ENCODE peak calls at places on chromosomes 5 and 9, in nine cellular contexts. One of them, this sample, is unnamed.

GRCh38 chr5:133985540-133986180 is 17.2 kb upstream of the C5orf15 start:
- DNase-seq in skeletal muscle cell: no peak
- DNase-seq in aorta: no peak
- DNase-seq in MG63: no peak
- DNase-seq in suprapubic skin: no peak
- DNase-seq in naive thymus-derived CD4-positive, alpha-beta T cell: no peak
- DNase-seq in GM12865: no peak
- DNase-seq in Panc1: no peak
- DNase-seq in endodermal cell: no peak
- DNase-seq in this sample: no peak

GRCh38 chr9:68694125-68694524 is 10.9 kb upstream of the PIP5K1B start:
- DNase-seq in skeletal muscle cell: no peak
- DNase-seq in aorta: no peak
- DNase-seq in MG63: no peak
- DNase-seq in suprapubic skin: no peak
- DNase-seq in naive thymus-derived CD4-positive, alpha-beta T cell: no peak
- DNase-seq in GM12865: no peak
- DNase-seq in Panc1: no peak
- DNase-seq in endodermal cell: peak
- DNase-seq in this sample: no peak

GRCh38 chr9:88387035-88387732 is 1.1 kb upstream of the SPIN1 start:
- DNase-seq in skeletal muscle cell: no peak
- DNase-seq in aorta: no peak
- DNase-seq in MG63: peak
- DNase-seq in suprapubic skin: no peak
- DNase-seq in naive thymus-derived CD4-positive, alpha-beta T cell: peak
- DNase-seq in GM12865: no peak
- DNase-seq in Panc1: no peak
- DNase-seq in endodermal cell: no peak
- DNase-seq in this sample: peak

GRCh38 chr9:3912817-3913216 is 387.0 kb upstream of the RFX3 start:
- DNase-seq in skeletal muscle cell: no peak
- DNase-seq in aorta: no peak
- DNase-seq in MG63: no peak
- DNase-seq in suprapubic skin: no peak
- DNase-seq in naive thymus-derived CD4-positive, alpha-beta T cell: no peak
- DNase-seq in GM12865: no peak
- DNase-seq in Panc1: no peak
- DNase-seq in endodermal cell: no peak
- DNase-seq in this sample: no peak

GRCh38 chr5:4674176-4674575 is 466.0 kb upstream of the ADAMTS16 start:
- DNase-seq in skeletal muscle cell: no peak
- DNase-seq in aorta: no peak
- DNase-seq in MG63: no peak
- DNase-seq in suprapubic skin: no peak
- DNase-seq in naive thymus-derived CD4-positive, alpha-beta T cell: no peak
- DNase-seq in GM12865: no peak
- DNase-seq in Panc1: no peak
- DNase-seq in endodermal cell: no peak
- DNase-seq in this sample: no peak

GRCh38 chr5:128477946-128478345 is 60.1 kb downstream of the FBN2 start:
- DNase-seq in skeletal muscle cell: no peak
- DNase-seq in aorta: no peak
- DNase-seq in MG63: no peak
- DNase-seq in suprapubic skin: no peak
- DNase-seq in naive thymus-derived CD4-positive, alpha-beta T cell: no peak
- DNase-seq in GM12865: no peak
- DNase-seq in Panc1: no peak
- DNase-seq in endodermal cell: no peak
- DNase-seq in this sample: no peak

GRCh38 chr5:175729829-175730277 is 72.0 kb downstream of the HRH2 start:
- DNase-seq in skeletal muscle cell: peak
- DNase-seq in aorta: peak
- DNase-seq in MG63: peak
- DNase-seq in suprapubic skin: peak
- DNase-seq in naive thymus-derived CD4-positive, alpha-beta T cell: peak
- DNase-seq in GM12865: peak
- DNase-seq in Panc1: peak
- DNase-seq in endodermal cell: peak
- DNase-seq in this sample: peak

GRCh38 chr5:150567031-150567680 is 59.2 kb downstream of the NDST1 start:
- DNase-seq in skeletal muscle cell: peak
- DNase-seq in aorta: peak
- DNase-seq in MG63: no peak
- DNase-seq in suprapubic skin: no peak
- DNase-seq in naive thymus-derived CD4-positive, alpha-beta T cell: no peak
- DNase-seq in GM12865: no peak
- DNase-seq in Panc1: no peak
- DNase-seq in endodermal cell: no peak
- DNase-seq in this sample: peak

GRCh38 chr5:35233601-35234000 is 3.3 kb upstream of the PRLR start:
- DNase-seq in skeletal muscle cell: no peak
- DNase-seq in aorta: no peak
- DNase-seq in MG63: no peak
- DNase-seq in suprapubic skin: no peak
- DNase-seq in naive thymus-derived CD4-positive, alpha-beta T cell: no peak
- DNase-seq in GM12865: no peak
- DNase-seq in Panc1: no peak
- DNase-seq in endodermal cell: no peak
- DNase-seq in this sample: no peak

GRCh38 chr9:99269429-99269828 is 47.3 kb downstream of the SEC61B start:
- DNase-seq in skeletal muscle cell: peak
- DNase-seq in aorta: no peak
- DNase-seq in MG63: peak
- DNase-seq in suprapubic skin: no peak
- DNase-seq in naive thymus-derived CD4-positive, alpha-beta T cell: no peak
- DNase-seq in GM12865: no peak
- DNase-seq in Panc1: no peak
- DNase-seq in endodermal cell: no peak
- DNase-seq in this sample: peak

GRCh38 chr9:135414293-135414692 is 65.3 kb upstream of the PPP1R26 start:
- DNase-seq in skeletal muscle cell: no peak
- DNase-seq in aorta: no peak
- DNase-seq in MG63: no peak
- DNase-seq in suprapubic skin: peak
- DNase-seq in naive thymus-derived CD4-positive, alpha-beta T cell: no peak
- DNase-seq in GM12865: no peak
- DNase-seq in Panc1: no peak
- DNase-seq in endodermal cell: no peak
- DNase-seq in this sample: no peak

GRCh38 chr5:138831703-138832102 is 43.4 kb downstream of the LRRTM2 start:
- DNase-seq in skeletal muscle cell: no peak
- DNase-seq in aorta: no peak
- DNase-seq in MG63: no peak
- DNase-seq in suprapubic skin: no peak
- DNase-seq in naive thymus-derived CD4-positive, alpha-beta T cell: no peak
- DNase-seq in GM12865: no peak
- DNase-seq in Panc1: no peak
- DNase-seq in endodermal cell: no peak
- DNase-seq in this sample: no peak

GRCh38 chr5:6490246-6490645 is 41.6 kb downstream of the UBE2QL1 start:
- DNase-seq in skeletal muscle cell: no peak
- DNase-seq in aorta: no peak
- DNase-seq in MG63: no peak
- DNase-seq in suprapubic skin: no peak
- DNase-seq in naive thymus-derived CD4-positive, alpha-beta T cell: no peak
- DNase-seq in GM12865: no peak
- DNase-seq in Panc1: no peak
- DNase-seq in endodermal cell: no peak
- DNase-seq in this sample: no peak

GRCh38 chr5:6488021-6488420 is 39.4 kb downstream of the UBE2QL1 start:
- DNase-seq in skeletal muscle cell: no peak
- DNase-seq in aorta: no peak
- DNase-seq in MG63: no peak
- DNase-seq in suprapubic skin: no peak
- DNase-seq in naive thymus-derived CD4-positive, alpha-beta T cell: no peak
- DNase-seq in GM12865: peak
- DNase-seq in Panc1: no peak
- DNase-seq in endodermal cell: no peak
- DNase-seq in this sample: no peak

GRCh38 chr5:6490693-6491092 is 42.0 kb downstream of the UBE2QL1 start:
- DNase-seq in skeletal muscle cell: no peak
- DNase-seq in aorta: no peak
- DNase-seq in MG63: no peak
- DNase-seq in suprapubic skin: no peak
- DNase-seq in naive thymus-derived CD4-positive, alpha-beta T cell: no peak
- DNase-seq in GM12865: no peak
- DNase-seq in Panc1: no peak
- DNase-seq in endodermal cell: no peak
- DNase-seq in this sample: no peak

GRCh38 chr5:6491548-6492290 is 43.1 kb downstream of the UBE2QL1 start:
- DNase-seq in skeletal muscle cell: no peak
- DNase-seq in aorta: no peak
- DNase-seq in MG63: no peak
- DNase-seq in suprapubic skin: no peak
- DNase-seq in naive thymus-derived CD4-positive, alpha-beta T cell: no peak
- DNase-seq in GM12865: no peak
- DNase-seq in Panc1: no peak
- DNase-seq in endodermal cell: no peak
- DNase-seq in this sample: no peak

DNA sequence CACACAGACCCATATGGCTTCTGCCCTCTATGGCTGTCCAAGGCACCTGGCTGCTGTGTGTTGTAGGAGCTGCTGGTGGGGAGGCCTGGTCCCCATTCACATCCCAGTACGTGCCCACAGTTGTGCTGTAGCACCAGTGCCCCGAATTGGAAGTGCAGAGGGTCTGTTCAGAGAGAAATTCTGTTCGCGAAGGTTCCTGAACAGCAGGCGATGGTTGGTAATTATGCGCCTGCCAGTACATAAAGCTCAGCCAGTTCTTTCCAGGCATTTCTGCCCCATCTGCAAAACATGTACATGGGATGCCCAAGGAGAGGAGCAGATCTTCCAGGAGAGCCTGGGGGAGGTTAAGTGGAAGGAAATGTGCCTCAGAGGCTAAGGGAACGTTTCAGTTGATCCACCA is 41.1 kb downstream of the UBE2QL1 start:
- DNase-seq in skeletal muscle cell: no peak
- DNase-seq in aorta: no peak
- DNase-seq in MG63: no peak
- DNase-seq in suprapubic skin: no peak
- DNase-seq in naive thymus-derived CD4-positive, alpha-beta T cell: no peak
- DNase-seq in GM12865: no peak
- DNase-seq in Panc1: no peak
- DNase-seq in endodermal cell: no peak
- DNase-seq in this sample: no peak
- H3K4me3 ChIP-seq in skeletal muscle cell: no peak
- H3K4me3 ChIP-seq in aorta: no peak
- H3K4me3 ChIP-seq in MG63: no peak
- H3K4me3 ChIP-seq in suprapubic skin: no peak
- H3K4me3 ChIP-seq in naive thymus-derived CD4-positive, alpha-beta T cell: no peak
- H3K4me3 ChIP-seq in GM12865: no peak
- H3K4me3 ChIP-seq in Panc1: no peak
- H3K4me3 ChIP-seq in endodermal cell: no peak
- H3K4me3 ChIP-seq in this sample: no peak

DNA sequence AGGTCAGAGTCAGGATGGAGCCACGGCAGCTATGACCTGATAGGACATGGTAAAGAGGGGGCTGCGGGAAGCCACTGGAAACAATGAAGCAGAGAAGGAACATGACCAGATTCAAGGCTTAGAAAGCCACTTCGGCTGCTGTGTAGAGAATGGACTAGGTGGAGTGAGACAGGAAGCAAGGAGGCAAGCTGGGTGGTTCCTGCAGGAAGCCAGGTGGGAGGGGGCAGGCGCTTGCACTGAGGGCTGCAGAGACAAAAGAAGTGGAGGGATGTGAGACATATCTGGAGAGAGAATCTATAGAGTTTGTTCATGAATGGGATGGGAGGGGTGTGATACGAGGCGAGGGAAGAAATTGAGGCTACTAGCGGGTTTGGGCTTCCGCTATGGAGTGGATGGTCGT is 19.0 kb upstream of the N4BP3 start:
- DNase-seq in skeletal muscle cell: no peak
- DNase-seq in aorta: no peak
- DNase-seq in MG63: no peak
- DNase-seq in suprapubic skin: no peak
- DNase-seq in naive thymus-derived CD4-positive, alpha-beta T cell: no peak
- DNase-seq in GM12865: no peak
- DNase-seq in Panc1: no peak
- DNase-seq in endodermal cell: no peak
- DNase-seq in this sample: no peak
- H3K4me3 ChIP-seq in skeletal muscle cell: no peak
- H3K4me3 ChIP-seq in aorta: no peak
- H3K4me3 ChIP-seq in MG63: no peak
- H3K4me3 ChIP-seq in suprapubic skin: no peak
- H3K4me3 ChIP-seq in naive thymus-derived CD4-positive, alpha-beta T cell: peak
- H3K4me3 ChIP-seq in GM12865: no peak
- H3K4me3 ChIP-seq in Panc1: no peak
- H3K4me3 ChIP-seq in endodermal cell: no peak
- H3K4me3 ChIP-seq in this sample: no peak

GRCh38 chr5:37723147-37723961 is 116.5 kb downstream of the GDNF start:
- DNase-seq in skeletal muscle cell: no peak
- DNase-seq in aorta: no peak
- DNase-seq in MG63: no peak
- DNase-seq in suprapubic skin: no peak
- DNase-seq in naive thymus-derived CD4-positive, alpha-beta T cell: no peak
- DNase-seq in GM12865: peak
- DNase-seq in Panc1: no peak
- DNase-seq in endodermal cell: peak
- DNase-seq in this sample: peak
- H3K4me3 ChIP-seq in skeletal muscle cell: no peak
- H3K4me3 ChIP-seq in aorta: no peak
- H3K4me3 ChIP-seq in MG63: no peak
- H3K4me3 ChIP-seq in suprapubic skin: no peak
- H3K4me3 ChIP-seq in naive thymus-derived CD4-positive, alpha-beta T cell: no peak
- H3K4me3 ChIP-seq in GM12865: no peak
- H3K4me3 ChIP-seq in Panc1: no peak
- H3K4me3 ChIP-seq in endodermal cell: no peak
- H3K4me3 ChIP-seq in this sample: no peak

GRCh38 chr5:107567901-107568671 is 102.7 kb downstream of the EFNA5 start:
- DNase-seq in skeletal muscle cell: no peak
- DNase-seq in aorta: no peak
- DNase-seq in MG63: no peak
- DNase-seq in suprapubic skin: no peak
- DNase-seq in naive thymus-derived CD4-positive, alpha-beta T cell: no peak
- DNase-seq in GM12865: peak
- DNase-seq in Panc1: no peak
- DNase-seq in endodermal cell: no peak
- DNase-seq in this sample: peak

GRCh38 chr5:107563957-107564544 is 106.7 kb downstream of the EFNA5 start:
- DNase-seq in skeletal muscle cell: no peak
- DNase-seq in aorta: no peak
- DNase-seq in MG63: no peak
- DNase-seq in suprapubic skin: no peak
- DNase-seq in naive thymus-derived CD4-positive, alpha-beta T cell: no peak
- DNase-seq in GM12865: no peak
- DNase-seq in Panc1: no peak
- DNase-seq in endodermal cell: peak
- DNase-seq in this sample: no peak

GRCh38 chr5:107565791-107566536 is 104.8 kb downstream of the EFNA5 start:
- DNase-seq in skeletal muscle cell: no peak
- DNase-seq in aorta: no peak
- DNase-seq in MG63: no peak
- DNase-seq in suprapubic skin: no peak
- DNase-seq in naive thymus-derived CD4-positive, alpha-beta T cell: no peak
- DNase-seq in GM12865: no peak
- DNase-seq in Panc1: no peak
- DNase-seq in endodermal cell: no peak
- DNase-seq in this sample: no peak

GRCh38 chr5:107566537-107566875 is 104.2 kb downstream of the EFNA5 start:
- DNase-seq in skeletal muscle cell: no peak
- DNase-seq in aorta: no peak
- DNase-seq in MG63: no peak
- DNase-seq in suprapubic skin: no peak
- DNase-seq in naive thymus-derived CD4-positive, alpha-beta T cell: no peak
- DNase-seq in GM12865: no peak
- DNase-seq in Panc1: no peak
- DNase-seq in endodermal cell: no peak
- DNase-seq in this sample: no peak

GRCh38 chr5:107564896-107565295 is 105.8 kb downstream of the EFNA5 start:
- DNase-seq in skeletal muscle cell: no peak
- DNase-seq in aorta: no peak
- DNase-seq in MG63: no peak
- DNase-seq in suprapubic skin: no peak
- DNase-seq in naive thymus-derived CD4-positive, alpha-beta T cell: no peak
- DNase-seq in GM12865: no peak
- DNase-seq in Panc1: no peak
- DNase-seq in endodermal cell: no peak
- DNase-seq in this sample: no peak
- H3K4me3 ChIP-seq in skeletal muscle cell: no peak
- H3K4me3 ChIP-seq in aorta: peak
- H3K4me3 ChIP-seq in MG63: peak
- H3K4me3 ChIP-seq in suprapubic skin: no peak
- H3K4me3 ChIP-seq in naive thymus-derived CD4-positive, alpha-beta T cell: no peak
- H3K4me3 ChIP-seq in GM12865: no peak
- H3K4me3 ChIP-seq in Panc1: no peak
- H3K4me3 ChIP-seq in endodermal cell: peak
- H3K4me3 ChIP-seq in this sample: no peak

This sample was measured in epithelial cell of esophagus.